ENCODE peak calls at places on chromosomes 3 and 15, in ten cellular contexts. V is fibroblast of pulmonary artery, C is glutamatergic neuron, D is B cell, P is heart left ventricle, I is BJ, N is NB4, S is progenitor cell of endocrine pancreas, Q is GM12865, K is AG04450. M is an unnamed sample.

GRCh38 chr15:58980351-58980939 is 7.0 kb upstream of the RNF111 start:
- DNase-seq in V (peak), C (no peak), D (no peak), P (no peak), I (no peak), N (peak), S (no peak), Q (peak), K (no peak), M (no peak)

GRCh38 chr15:99562238-99562637 is 3.5 kb upstream of the MEF2A start:
- DNase-seq in V (no peak), C (no peak), D (no peak), P (no peak), I (no peak), N (peak), S (no peak), Q (no peak), K (no peak), M (no peak)

GRCh38 chr15:29048011-29048410 is 162.2 kb downstream of the APBA2 start:
- DNase-seq in V (no peak), C (peak), D (no peak), P (no peak), I (no peak), N (no peak), S (no peak), Q (no peak), K (no peak), M (no peak)

GRCh38 chr15:43518073-43518761 is 809 bp downstream of the MAP1A start:
- DNase-seq in V (peak), C (peak), D (peak), P (no peak), I (no peak), N (peak), S (no peak), Q (no peak), K (no peak), M (no peak)

GRCh38 chr15:31390029-31390428 is 63.4 kb downstream of the KLF13 start:
- DNase-seq in V (no peak), C (no peak), D (no peak), P (no peak), I (no peak), N (no peak), S (no peak), Q (no peak), K (no peak), M (no peak)

GRCh38 chr3:138078096-138078495 is 37.3 kb downstream of the DZIP1L start:
- DNase-seq in V (peak), C (no peak), D (no peak), P (no peak), I (no peak), N (no peak), S (no peak), Q (no peak), K (no peak), M (no peak)

GRCh38 chr15:59570364-59570763 is 41.2 kb upstream of the GCNT3 start:
- DNase-seq in V (no peak), C (no peak), D (no peak), P (no peak), I (no peak), N (no peak), S (no peak), Q (no peak), K (no peak), M (no peak)

GRCh38 chr15:33113666-33114483 is 80.6 kb downstream of the FMN1 start:
- DNase-seq in V (no peak), C (no peak), D (no peak), P (no peak), I (no peak), N (no peak), S (no peak), Q (no peak), K (no peak), M (no peak)

GRCh38 chr3:32195995-32196540 is 42.4 kb upstream of the CMTM8 start:
- DNase-seq in V (no peak), C (no peak), D (no peak), P (no peak), I (no peak), N (no peak), S (no peak), Q (no peak), K (no peak), M (no peak)

GRCh38 chr15:83533548-83533947 is 86.4 kb downstream of the SH3GL3 start:
- DNase-seq in V (no peak), C (no peak), D (no peak), P (no peak), I (no peak), N (no peak), S (no peak), Q (no peak), K (no peak), M (no peak)

GRCh38 chr3:10817506-10817905 is 1.5 kb downstream of the SLC6A11 start:
- DNase-seq in V (no peak), C (no peak), D (no peak), P (no peak), I (no peak), N (no peak), S (no peak), Q (no peak), K (no peak), M (no peak)

GRCh38 chr15:88513195-88513594 is 33.3 kb downstream of the DET1 start:
- DNase-seq in V (no peak), C (no peak), D (no peak), P (no peak), I (peak), N (no peak), S (no peak), Q (no peak), K (no peak), M (peak)

GRCh38 chr15:71443538-71443937 is 328.3 kb downstream of the THSD4 start:
- DNase-seq in V (peak), C (peak), D (no peak), P (no peak), I (no peak), N (peak), S (peak), Q (peak), K (no peak), M (peak)

GRCh38 chr15:67579164-67579563 is 36.7 kb downstream of the MAP2K5 start:
- DNase-seq in V (no peak), C (no peak), D (no peak), P (no peak), I (no peak), N (no peak), S (no peak), Q (no peak), K (no peak), M (no peak)

GRCh38 chr15:52153900-52154895 is 37.0 kb downstream of the GNB5 start:
- DNase-seq in V (no peak), C (no peak), D (no peak), P (no peak), I (no peak), N (no peak), S (no peak), Q (no peak), K (no peak), M (no peak)

GRCh38 chr3:60932170-60932569 is 319.1 kb downstream of the FHIT start:
- DNase-seq in V (no peak), C (no peak), D (no peak), P (no peak), I (no peak), N (no peak), S (no peak), Q (no peak), K (no peak), M (no peak)

GRCh38 chr15:29208352-29208751 is 61.3 kb downstream of the NSMCE3 start:
- DNase-seq in V (peak), C (no peak), D (no peak), P (no peak), I (no peak), N (peak), S (no peak), Q (peak), K (no peak), M (no peak)

GRCh38 chr3:119585867-119586570 is 6.7 kb downstream of the ADPRH start:
- DNase-seq in V (no peak), C (no peak), D (no peak), P (no peak), I (no peak), N (no peak), S (no peak), Q (no peak), K (no peak), M (no peak)

GRCh38 chr3:12964713-12965612 is 108.3 kb downstream of the IQSEC1 start:
- DNase-seq in V (no peak), C (no peak), D (no peak), P (peak), I (no peak), N (no peak), S (no peak), Q (no peak), K (no peak), M (no peak)

GRCh38 chr15:101723161-101723873 is 956 bp downstream of the TARS3 start:
- DNase-seq in V (peak), C (no peak), D (no peak), P (no peak), I (no peak), N (peak), S (no peak), Q (peak), K (no peak), M (no peak)

GRCh38 chr3:40211579-40211978 is 97.9 kb upstream of the EIF1B start:
- DNase-seq in V (peak), C (no peak), D (no peak), P (no peak), I (no peak), N (no peak), S (no peak), Q (no peak), K (no peak), M (no peak)

GRCh38 chr3:13745636-13746035 is 134.2 kb downstream of the WNT7A start:
- DNase-seq in V (no peak), C (no peak), D (no peak), P (no peak), I (no peak), N (no peak), S (no peak), Q (no peak), K (no peak), M (no peak)

GRCh38 chr15:55789066-55789660 is 46.2 kb upstream of the PRTG start:
- DNase-seq in V (no peak), C (peak), D (no peak), P (no peak), I (no peak), N (peak), S (no peak), Q (peak), K (no peak), M (no peak)

GRCh38 chr3:148957586-148957985 is 33.8 kb upstream of the GYG1 start:
- DNase-seq in V (peak), C (no peak), D (no peak), P (no peak), I (no peak), N (peak), S (no peak), Q (peak), K (no peak), M (no peak)

GRCh38 chr3:44962606-44963393 is 13.2 kb downstream of the ZDHHC3 start:
- DNase-seq in V (no peak), C (no peak), D (no peak), P (no peak), I (no peak), N (no peak), S (no peak), Q (no peak), K (no peak), M (no peak)

GRCh38 chr3:128383316-128384235 is 83.1 kb downstream of the DNAJB8 start:
- DNase-seq in V (peak), C (no peak), D (no peak), P (peak), I (no peak), N (peak), S (no peak), Q (no peak), K (no peak), M (no peak)

GRCh38 chr3:187777331-187778046 is 32.2 kb upstream of the BCL6 start:
- DNase-seq in V (peak), C (no peak), D (peak), P (no peak), I (no peak), N (peak), S (no peak), Q (peak), K (no peak), M (no peak)

GRCh38 chr3:86702381-86702958 is 288.5 kb downstream of the VGLL3 start:
- DNase-seq in V (peak), C (no peak), D (no peak), P (no peak), I (no peak), N (peak), S (no peak), Q (peak), K (no peak), M (no peak)
- TF ChIP-seq CTCF in V (peak), C (peak), D (peak), P (no peak), I (peak), N (peak), S (peak), Q (peak), K (peak), M (peak)

GRCh38 chr3:52004906-52005395 is 9.3 kb upstream of the RPL29 start:
- DNase-seq in V (no peak), C (no peak), D (no peak), P (no peak), I (no peak), N (no peak), S (no peak), Q (no peak), K (no peak), M (no peak)
- TF ChIP-seq CTCF in V (no peak), C (no peak), D (no peak), P (no peak), I (no peak), N (no peak), S (no peak), Q (no peak), K (no peak), M (no peak)

GRCh38 chr15:69380100-69380725 is 33.9 kb upstream of the KIF23 start:
- DNase-seq in V (peak), C (no peak), D (no peak), P (no peak), I (no peak), N (peak), S (no peak), Q (no peak), K (no peak), M (no peak)
- TF ChIP-seq CTCF in V (peak), C (no peak), D (no peak), P (no peak), I (peak), N (peak), S (peak), Q (no peak), K (peak), M (peak)

GRCh38 chr15:63599401-63600000 is 2.3 kb downstream of the FBXL22 start:
- DNase-seq in V (peak), C (peak), D (peak), P (peak), I (no peak), N (peak), S (no peak), Q (peak), K (no peak), M (no peak)
- TF ChIP-seq CTCF in V (peak), C (no peak), D (peak), P (peak), I (peak), N (peak), S (peak), Q (peak), K (peak), M (peak)

DNA sequence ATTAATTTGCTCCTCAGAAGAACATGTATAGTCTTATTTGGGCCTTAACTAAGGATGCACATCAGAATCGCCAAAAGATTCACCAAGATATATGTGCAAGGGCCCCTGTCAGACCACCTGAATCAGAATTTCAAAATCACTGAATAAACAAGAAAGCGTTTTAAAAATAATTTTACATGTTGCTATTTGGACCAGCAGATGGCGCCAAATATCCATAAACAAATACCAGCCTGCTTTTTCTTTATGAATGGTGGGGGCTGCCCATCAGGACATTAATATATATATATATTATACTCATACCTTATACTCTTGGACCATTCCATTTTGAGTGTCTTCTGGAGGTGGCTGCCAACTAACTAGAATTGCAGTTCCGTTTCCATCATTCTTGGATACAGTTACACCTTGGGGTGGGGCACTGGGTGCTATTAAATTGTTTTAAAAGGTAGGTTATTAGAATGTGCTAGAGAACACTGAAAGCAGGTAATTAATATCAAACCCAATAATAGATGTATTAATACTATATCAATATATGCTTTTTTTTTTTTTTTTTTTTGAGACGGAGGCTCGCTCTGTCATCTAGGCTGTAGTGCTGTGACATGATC is 1108.3 kb downstream of the ROBO1 start:
- DNase-seq in V (peak), C (no peak), D (no peak), P (no peak), I (no peak), N (peak), S (no peak), Q (peak), K (peak), M (no peak)
- TF ChIP-seq CTCF in V (peak), C (peak), D (peak), P (peak), I (peak), N (peak), S (peak), Q (peak), K (peak), M (peak)

DNA sequence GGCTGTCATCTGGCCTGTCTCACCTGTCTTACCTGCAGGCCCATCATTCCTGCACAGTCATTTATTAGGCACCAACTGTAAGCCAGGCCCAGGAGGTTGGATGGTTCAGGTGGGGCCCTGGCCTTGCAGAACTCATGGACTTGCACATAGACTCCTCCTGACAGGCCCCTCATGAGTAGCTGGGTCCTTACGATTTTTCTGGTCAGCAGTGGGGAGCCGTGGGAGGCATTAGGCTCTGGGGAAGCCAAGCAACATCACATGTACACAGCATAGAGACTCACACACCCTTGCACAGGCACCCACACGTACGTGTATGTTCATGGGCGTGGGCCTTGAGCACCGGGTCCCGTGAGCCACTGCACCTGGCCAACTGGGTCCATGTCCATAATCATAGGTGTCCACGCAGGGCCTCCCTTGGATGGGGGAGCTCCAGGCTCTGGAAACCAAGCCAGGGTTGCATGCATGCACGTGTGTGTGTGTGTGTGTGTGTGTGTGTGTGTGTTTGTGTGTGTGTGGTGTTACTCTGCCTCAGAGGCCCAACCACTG is 20.3 kb downstream of the CISH start:
- DNase-seq in V (no peak), C (no peak), D (no peak), P (no peak), I (no peak), N (peak), S (no peak), Q (no peak), K (no peak), M (no peak)
- TF ChIP-seq CTCF in V (no peak), C (no peak), D (no peak), P (no peak), I (no peak), N (no peak), S (no peak), Q (no peak), K (no peak), M (no peak)

DNA sequence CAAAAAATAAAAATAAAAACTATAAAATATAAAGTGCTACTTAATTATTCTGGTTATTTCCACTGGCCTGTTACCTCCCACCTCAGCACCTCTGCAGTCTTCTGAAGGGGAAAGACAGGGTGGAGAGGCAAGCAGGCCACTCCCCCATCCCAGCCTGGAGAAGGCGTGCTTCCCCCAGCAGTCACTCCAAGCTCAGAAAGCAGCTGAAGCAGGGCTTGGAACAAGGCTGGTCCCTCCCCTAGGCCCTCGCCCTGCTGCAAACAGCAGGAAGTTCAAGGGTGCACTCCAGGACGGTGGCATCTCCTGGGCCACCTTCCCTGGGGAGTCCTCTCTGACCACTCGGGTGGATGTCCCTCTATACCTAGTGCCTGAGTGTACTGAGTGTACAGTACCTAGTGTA is 21.4 kb downstream of the CACNA2D2 start:
- DNase-seq in V (no peak), C (no peak), D (no peak), P (no peak), I (no peak), N (no peak), S (no peak), Q (no peak), K (no peak), M (no peak)
- TF ChIP-seq CTCF in V (no peak), C (no peak), D (no peak), P (no peak), I (no peak), N (no peak), S (no peak), Q (no peak), K (no peak), M (no peak)

DNA sequence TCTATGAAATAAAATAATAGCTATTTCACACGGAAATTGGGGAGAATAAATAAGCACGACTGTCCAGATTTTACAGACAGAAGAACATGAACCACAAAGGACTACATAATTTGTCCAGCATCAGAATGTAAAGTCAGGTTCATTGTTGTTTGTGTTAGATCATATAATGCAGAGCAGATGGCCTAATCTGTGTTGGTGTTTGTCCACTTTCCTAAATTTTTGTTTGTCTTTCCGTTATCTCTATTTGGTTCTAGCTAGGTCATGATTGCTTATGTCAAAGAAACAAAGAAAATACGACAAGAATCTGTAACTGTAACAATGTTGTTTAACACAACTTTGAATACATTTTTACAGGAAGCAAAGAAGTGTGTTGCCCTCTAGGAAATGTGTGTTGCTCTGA is 75.6 kb upstream of the ANKRD28 start:
- DNase-seq in V (no peak), C (no peak), D (no peak), P (no peak), I (no peak), N (no peak), S (no peak), Q (no peak), K (no peak), M (no peak)
- TF ChIP-seq CTCF in V (no peak), C (no peak), D (no peak), P (no peak), I (no peak), N (no peak), S (no peak), Q (no peak), K (no peak), M (no peak)

M was measured in AG09319.